ENCODE peak calls at places on chromosome 5, in five cellular contexts. C is SW 1271; B is activated CD4-positive, alpha-beta T cell treated with anti-CD3 and anti-CD28 coated beads, Interleukin-2, amount 10 ng/mL, durations not matched to agents 24 days and 14 days; Q is stimulated activated CD4-positive, alpha-beta T cell treated with anti-CD3 and anti-CD28 coated beads, Interleukin-1b, Interleukin-23, amount 100 ng/mL, for 24 hours; E is GM12864. X is an unnamed sample.

GRCh38 chr5:148482697-148483462 is 99.1 kb downstream of the FBXO38 start:
- DNase-seq in C (no peak), B (peak; percentile 88), Q (peak; percentile 47), E (peak; percentile 1), X (peak; percentile 30)

GRCh38 chr5:115433918-115434317 is 110.7 kb downstream of the FEM1C start:
- DNase-seq in C (no peak), B (no peak), Q (no peak), E (no peak), X (no peak)

GRCh38 chr5:2222246-2222645 is 339.5 kb upstream of the IRX4 start:
- DNase-seq in C (no peak), B (no peak), Q (no peak), E (no peak), X (no peak)

GRCh38 chr5:41043109-41043747 is 27.9 kb downstream of the MROH2B start:
- DNase-seq in C (no peak), B (no peak), Q (no peak), E (no peak), X (no peak)

GRCh38 chr5:64295100-64295499 is 129.5 kb downstream of the RNF180 start:
- DNase-seq in C (no peak), B (no peak), Q (no peak), E (no peak), X (no peak)

GRCh38 chr5:171342362-171343111 is 33.5 kb downstream of the TLX3 start:
- DNase-seq in C (no peak), B (peak; percentile 76), Q (peak; percentile 12), E (no peak), X (peak; percentile 45)

GRCh38 chr5:150498971-150499370 is 9.0 kb upstream of the NDST1 start:
- DNase-seq in C (no peak), B (no peak), Q (no peak), E (no peak), X (no peak)

GRCh38 chr5:91293131-91293530 is 90.0 kb downstream of the ARRDC3 start:
- DNase-seq in C (no peak), B (no peak), Q (no peak), E (no peak), X (no peak)

GRCh38 chr5:151885138-151885908 is 39.3 kb downstream of the GLRA1 start:
- DNase-seq in C (no peak), B (no peak), Q (no peak), E (no peak), X (no peak)

GRCh38 chr5:68740204-68740910 is 353.5 kb upstream of the SLC30A5 start:
- DNase-seq in C (no peak), B (no peak), Q (no peak), E (no peak), X (no peak)

GRCh38 chr5:110754181-110754580 is 15.4 kb downstream of the SLC25A46 start:
- DNase-seq in C (no peak), B (no peak), Q (no peak), E (no peak), X (no peak)

GRCh38 chr5:53679261-53679660 is 118.8 kb downstream of the NDUFS4 start:
- DNase-seq in C (no peak), B (no peak), Q (no peak), E (no peak), X (no peak)

GRCh38 chr5:169637856-169638190 is 748 bp downstream of the DOCK2 start:
- DNase-seq in C (no peak), B (peak; percentile 92), Q (peak; percentile 61), E (peak; percentile 55), X (peak; percentile 62)

GRCh38 chr5:91403404-91403803 is 20.3 kb upstream of the ARRDC3 start:
- DNase-seq in C (no peak), B (no peak), Q (no peak), E (no peak), X (no peak)

GRCh38 chr5:101012880-101013279 is 109.8 kb upstream of the ST8SIA4 start:
- DNase-seq in C (no peak), B (no peak), Q (no peak), E (no peak), X (no peak)

GRCh38 chr5:55868846-55869245 is 17.7 kb downstream of the IL31RA start:
- DNase-seq in C (peak; percentile 99), B (peak; percentile 70), Q (peak; percentile 54), E (no peak), X (no peak)

GRCh38 chr5:107217721-107218130 is 453.0 kb downstream of the EFNA5 start:
- DNase-seq in C (no peak), B (no peak), Q (no peak), E (no peak), X (no peak)

GRCh38 chr5:149391524-149391923 is 12.4 kb upstream of the IL17B start:
- DNase-seq in C (no peak), B (no peak), Q (no peak), E (no peak), X (no peak)

GRCh38 chr5:170534177-170534576 is 30.4 kb downstream of the KCNIP1 start:
- DNase-seq in C (no peak), B (no peak), Q (no peak), E (no peak), X (no peak)

GRCh38 chr5:137693951-137694721 is 41.8 kb downstream of the KLHL3 start:
- DNase-seq in C (no peak), B (no peak), Q (no peak), E (no peak), X (no peak)

GRCh38 chr5:8864053-8864452 is 681.8 kb downstream of the SEMA5A start:
- DNase-seq in C (peak; percentile 7), B (no peak), Q (no peak), E (peak; percentile 22), X (no peak)

GRCh38 chr5:88829053-88829452 is 53.9 kb downstream of the MEF2C start:
- DNase-seq in C (no peak), B (no peak), Q (no peak), E (no peak), X (no peak)

GRCh38 chr5:169777112-169777511 is 140.0 kb downstream of the DOCK2 start:
- DNase-seq in C (no peak), B (no peak), Q (no peak), E (no peak), X (no peak)

X was measured in immature natural killer cell.